ENCODE peak calls at places on chromosomes 6 and 20, in ten cellular contexts. Z, O, J, U, P, Q, S, G, K and T are unnamed samples.

GRCh38 chr6:19834858-19835257 is 2.3 kb upstream of the ID4 start:
- DNase-seq in Z (no peak), O (no peak), J (no peak), U (no peak), P (no peak), Q (no peak), S (no peak), G (no peak), K (peak), T (no peak)

GRCh38 chr6:136791296-136792065 is 796 bp downstream of the MAP3K5 start:
- DNase-seq in Z (peak), O (peak), J (peak), U (peak), P (peak), Q (peak), S (peak), G (peak), K (peak), T (peak)

GRCh38 chr20:38337561-38338140 is 8.6 kb upstream of the LBP start:
- DNase-seq in Z (no peak), O (no peak), J (peak), U (no peak), P (no peak), Q (no peak), S (peak), G (no peak), K (peak), T (peak)

GRCh38 chr6:36387440-36388303 is at the start of gene ETV7:
- DNase-seq in Z (no peak), O (peak), J (no peak), U (peak), P (no peak), Q (no peak), S (peak), G (peak), K (no peak), T (peak)

GRCh38 chr20:51569815-51570741 is 27.6 kb upstream of the NFATC2 start:
- DNase-seq in Z (no peak), O (no peak), J (no peak), U (no peak), P (no peak), Q (no peak), S (no peak), G (no peak), K (peak), T (peak)

GRCh38 chr6:14396826-14397517 is 279.4 kb downstream of the CD83 start:
- DNase-seq in Z (no peak), O (no peak), J (no peak), U (no peak), P (no peak), Q (peak), S (no peak), G (no peak), K (peak), T (peak)

GRCh38 chr6:28537509-28538140 is 11.9 kb downstream of the GPX5 start:
- DNase-seq in Z (no peak), O (no peak), J (peak), U (no peak), P (no peak), Q (peak), S (no peak), G (peak), K (peak), T (no peak)

GRCh38 chr6:75143186-75143585 is 62.7 kb downstream of the COL12A1 start:
- DNase-seq in Z (no peak), O (no peak), J (no peak), U (no peak), P (no peak), Q (peak), S (no peak), G (no peak), K (no peak), T (no peak)

GRCh38 chr20:63326314-63327228 is 33.6 kb downstream of the COL20A1 start:
- DNase-seq in Z (no peak), O (no peak), J (no peak), U (no peak), P (no peak), Q (no peak), S (no peak), G (no peak), K (no peak), T (no peak)

GRCh38 chr6:9086331-9086730 is 651.0 kb upstream of the SLC35B3 start:
- DNase-seq in Z (no peak), O (no peak), J (no peak), U (no peak), P (no peak), Q (no peak), S (no peak), G (no peak), K (no peak), T (no peak)

GRCh38 chr6:137709424-137710281 is 157.4 kb upstream of the TNFAIP3 start:
- DNase-seq in Z (no peak), O (no peak), J (no peak), U (no peak), P (no peak), Q (peak), S (no peak), G (no peak), K (peak), T (no peak)

GRCh38 chr20:42604998-42605970 is 584.4 kb downstream of the PTPRT start:
- DNase-seq in Z (no peak), O (no peak), J (no peak), U (no peak), P (no peak), Q (no peak), S (no peak), G (no peak), K (no peak), T (no peak)

GRCh38 chr6:116512155-116512559 is 718 bp downstream of the CALHM5 start:
- DNase-seq in Z (no peak), O (no peak), J (no peak), U (no peak), P (no peak), Q (no peak), S (no peak), G (no peak), K (peak), T (no peak)

GRCh38 chr6:111129003-111129402 is 41.7 kb downstream of the SLC16A10 start:
- DNase-seq in Z (no peak), O (no peak), J (no peak), U (no peak), P (no peak), Q (peak), S (no peak), G (no peak), K (no peak), T (no peak)

GRCh38 chr6:127891731-127892326 is 9.0 kb downstream of the THEMIS start:
- DNase-seq in Z (no peak), O (no peak), J (no peak), U (no peak), P (no peak), Q (no peak), S (no peak), G (no peak), K (no peak), T (no peak)

GRCh38 chr6:98514073-98514720 is 320.2 kb upstream of the POU3F2 start:
- DNase-seq in Z (no peak), O (no peak), J (no peak), U (no peak), P (no peak), Q (no peak), S (no peak), G (no peak), K (no peak), T (no peak)

GRCh38 chr6:52317841-52318581 is 33.5 kb upstream of the MCM3 start:
- DNase-seq in Z (no peak), O (no peak), J (no peak), U (no peak), P (no peak), Q (peak), S (no peak), G (no peak), K (peak), T (peak)

GRCh38 chr6:52255434-52255833 is 11.1 kb upstream of the IL17F start:
- DNase-seq in Z (no peak), O (no peak), J (no peak), U (no peak), P (no peak), Q (no peak), S (no peak), G (no peak), K (no peak), T (no peak)

GRCh38 chr6:163745566-163746400 is 331.3 kb downstream of the QKI start:
- DNase-seq in Z (no peak), O (no peak), J (no peak), U (no peak), P (no peak), Q (peak), S (no peak), G (no peak), K (peak), T (peak)

GRCh38 chr6:109807881-109808280 is 116.8 kb downstream of the FIG4 start:
- DNase-seq in Z (no peak), O (no peak), J (no peak), U (no peak), P (no peak), Q (no peak), S (no peak), G (no peak), K (no peak), T (no peak)

GRCh38 chr20:52923123-52923543 is 49.0 kb upstream of the TSHZ2 start:
- DNase-seq in Z (no peak), O (no peak), J (no peak), U (no peak), P (no peak), Q (peak), S (no peak), G (no peak), K (peak), T (no peak)

GRCh38 chr20:43191946-43192847 is 2.5 kb upstream of the PTPRT start:
- DNase-seq in Z (peak), O (peak), J (peak), U (no peak), P (no peak), Q (no peak), S (peak), G (no peak), K (no peak), T (peak)

GRCh38 chr6:15343490-15344185 is 97.8 kb downstream of the JARID2 start:
- DNase-seq in Z (no peak), O (no peak), J (no peak), U (no peak), P (no peak), Q (no peak), S (peak), G (no peak), K (no peak), T (no peak)

GRCh38 chr6:138622967-138623366 is 123.7 kb upstream of the NHSL1 start:
- DNase-seq in Z (no peak), O (no peak), J (no peak), U (no peak), P (no peak), Q (no peak), S (no peak), G (no peak), K (peak), T (no peak)